ENCODE peak calls at places on chromosomes 12 and 14, in four cellular contexts. H, E, Y and S are unnamed samples.

GRCh38 chr12:61739925-61740324 is 520.3 kb upstream of the USP15 start:
- DNase-seq in H (no peak), E (no peak), Y (no peak), S (no peak)

GRCh38 chr14:67722293-67722692 is 20.6 kb downstream of the RDH12 start:
- DNase-seq in Y (peak), E (no peak), H (no peak), S (no peak)

GRCh38 chr12:109656681-109657262 is 56.9 kb upstream of the FAM222A start:
- DNase-seq in Y (no peak), E (no peak), H (no peak), S (no peak)

GRCh38 chr12:96462571-96463280 is 26.7 kb upstream of the CFAP54 start:
- DNase-seq in Y (no peak), E (no peak), H (no peak), S (no peak)

GRCh38 chr12:98106201-98106600 is 409.2 kb upstream of the TMPO start:
- DNase-seq in Y (no peak), E (no peak), H (no peak), S (no peak)

GRCh38 chr14:29521526-29522137 is 406.0 kb downstream of the PRKD1 start:
- DNase-seq in E (no peak), H (no peak), Y (peak), S (no peak)

GRCh38 chr14:72616294-72616693 is 277.6 kb downstream of the DPF3 start:
- DNase-seq in H (no peak), E (no peak), Y (no peak), S (peak)

GRCh38 chr14:33165144-33165925 is 226.7 kb downstream of the NPAS3 start:
- DNase-seq in Y (no peak), E (no peak), H (no peak), S (no peak)

GRCh38 chr12:64173456-64173855 is 48.6 kb downstream of the KICS2 start:
- DNase-seq in E (no peak), Y (no peak), H (no peak), S (no peak)

GRCh38 chr12:51067229-51067628 is 16.2 kb downstream of the CSRNP2 start:
- DNase-seq in H (no peak), Y (no peak), E (no peak), S (no peak)

GRCh38 chr12:117328556-117329100 is 32.8 kb downstream of the NOS1 start:
- DNase-seq in H (no peak), Y (no peak), E (no peak), S (no peak)

GRCh38 chr12:49698619-49699545 is 8.3 kb downstream of the FMNL3 start:
- DNase-seq in Y (peak), H (no peak), E (no peak), S (no peak)

GRCh38 chr14:77043177-77043983 is 14.9 kb upstream of the IRF2BPL start:
- DNase-seq in H (no peak), E (no peak), Y (no peak), S (no peak)

GRCh38 chr14:58098507-58098906 is 53.5 kb downstream of the ARMH4 start:
- DNase-seq in Y (peak), H (no peak), E (no peak), S (no peak)

GRCh38 chr12:10361622-10362021 is 28.2 kb downstream of the KLRK1 start:
- DNase-seq in H (no peak), E (no peak), Y (no peak), S (no peak)

DNA sequence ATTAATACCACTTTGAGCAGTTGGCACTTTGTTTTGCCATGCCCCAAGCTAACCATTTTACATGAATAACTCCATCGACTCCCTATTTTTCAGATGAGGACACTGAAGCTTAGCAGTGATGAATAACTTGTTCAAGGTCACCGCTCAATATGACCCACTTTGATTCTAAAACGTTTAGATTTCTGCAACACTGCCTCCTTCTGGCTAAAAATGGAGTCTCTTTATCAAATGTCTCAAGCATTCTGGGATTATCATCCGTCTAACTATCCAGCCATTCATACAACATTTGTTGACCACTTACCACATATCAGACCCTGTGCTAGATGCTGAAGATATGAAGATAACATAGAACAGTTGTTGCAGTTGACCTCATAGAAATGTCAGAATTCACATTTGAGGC is 298.0 kb downstream of the PPFIA2 start:
- DNase-seq in H (no peak), Y (no peak), E (no peak), S (no peak)
- TF ChIP-seq CTCF in H (no peak), Y (peak), E (no peak), S (peak)

GRCh38 chr14:65222434-65222833 is 120.1 kb upstream of the MAX start:
- DNase-seq in H (peak), E (peak), Y (peak), S (no peak)
- TF ChIP-seq CTCF in H (peak), E (peak), Y (peak), S (peak)

GRCh38 chr14:79011091-79011919 is 841.1 kb downstream of the NRXN3 start:
- DNase-seq in E (no peak), Y (peak), H (no peak), S (no peak)
- TF ChIP-seq CTCF in E (peak), Y (peak), H (peak), S (peak)

GRCh38 chr14:93648440-93649168 is 139.7 kb downstream of the PRIMA1 start:
- DNase-seq in E (no peak), H (no peak), Y (peak), S (no peak)
- TF ChIP-seq CTCF in E (no peak), H (no peak), Y (peak), S (peak)